ENCODE peak calls at places on chromosomes 4 and X, in four cellular contexts. I is WTC11, P is HepG2, Y is K562. S is an unnamed sample.

GRCh38 chr4:78954048-78954666 is 14.9 kb upstream of the PAQR3 start:
- DNase-seq in I (peak; percentile 37), P (peak; percentile 9), Y (peak; percentile 36), S (peak; percentile 12)

GRCh38 chr4:84279678-84280077 is 219.4 kb downstream of the NKX6-1 start:
- DNase-seq in I (no peak), P (no peak), Y (no peak), S (peak; percentile 12)

GRCh38 chrX:8724176-8724757 is 7.7 kb downstream of the ANOS1 start:
- DNase-seq in I (peak; percentile 51), P (no peak), Y (peak; percentile 19), S (peak; percentile 40)

GRCh38 chr4:169604131-169604900 is 8.1 kb downstream of the NEK1 start:
- DNase-seq in I (no peak), P (no peak), Y (peak; percentile 76), S (peak; percentile 5)

GRCh38 chr4:184529283-184529682 is 54.9 kb upstream of the IRF2 start:
- DNase-seq in I (no peak), P (no peak), Y (no peak), S (no peak)

GRCh38 chrX:138710866-138711331 is 618 bp downstream of the FGF13 start:
- DNase-seq in I (peak; percentile 29), P (no peak), Y (no peak), S (no peak)

GRCh38 chr4:173360587-173361221 is 10.1 kb upstream of the SAP30 start:
- DNase-seq in I (no peak), P (no peak), Y (peak; percentile 11), S (peak; percentile 8)

GRCh38 chr4:108107729-108108382 is 60.9 kb downstream of the LEF1 start:
- DNase-seq in I (no peak), P (no peak), Y (peak; percentile 52), S (no peak)

GRCh38 chr4:96473246-96473645 is 633.4 kb downstream of the PDHA2 start:
- DNase-seq in I (no peak), P (no peak), Y (no peak), S (no peak)

GRCh38 chrX:102651242-102651967 is at the start of gene GPRASP1:
- DNase-seq in I (peak; percentile 59), P (no peak), Y (no peak), S (no peak)

GRCh38 chr4:70589785-70590184 is 2.3 kb upstream of the AMBN start:
- DNase-seq in I (no peak), P (no peak), Y (no peak), S (no peak)

GRCh38 chr4:104444685-104445084 is 50.0 kb downstream of the CXXC4 start:
- DNase-seq in I (no peak), P (no peak), Y (no peak), S (no peak)

GRCh38 chrX:49019599-49020249 is 17.7 kb upstream of the GRIPAP1 start:
- DNase-seq in I (no peak), P (peak; percentile 59), Y (no peak), S (no peak)

GRCh38 chr4:94819779-94820178 is 62.0 kb downstream of the BMPR1B start:
- DNase-seq in I (no peak), P (no peak), Y (no peak), S (no peak)

GRCh38 chr4:44869985-44870384 is 143.6 kb upstream of the GNPDA2 start:
- DNase-seq in I (no peak), P (no peak), Y (no peak), S (no peak)

GRCh38 chr4:21041708-21042107 is 341.4 kb downstream of the PACRGL start:
- DNase-seq in I (no peak), P (no peak), Y (no peak), S (no peak)

GRCh38 chr4:47567511-47567910 is 82.4 kb downstream of the ATP10D start:
- DNase-seq in I (no peak), P (no peak), Y (no peak), S (no peak)

GRCh38 chr4:86961605-86962295 is 26.9 kb downstream of the AFF1 start:
- DNase-seq in I (no peak), P (no peak), Y (peak; percentile 86), S (peak; percentile 11)

GRCh38 chrX:23792861-23793553 is 10.0 kb downstream of the SAT1 start:
- DNase-seq in I (no peak), P (no peak), Y (no peak), S (no peak)

GRCh38 chr4:185872747-185873380 is 60.9 kb upstream of the SORBS2 start:
- DNase-seq in I (no peak), P (no peak), Y (no peak), S (no peak)

GRCh38 chr4:101419324-101420135 is 72.2 kb upstream of the PPP3CA start:
- DNase-seq in I (no peak), P (no peak), Y (no peak), S (no peak)

GRCh38 chr4:126081336-126081735 is 766.6 kb downstream of the FAT4 start:
- DNase-seq in I (no peak), P (no peak), Y (no peak), S (no peak)

GRCh38 chr4:168304744-168305459 is 13.7 kb downstream of the DDX60 start:
- DNase-seq in I (no peak), P (no peak), Y (no peak), S (peak; percentile 24)

GRCh38 chrX:43853225-43853828 is 28.9 kb downstream of the MAOB start:
- DNase-seq in I (no peak), P (no peak), Y (no peak), S (no peak)

GRCh38 chr4:120299631-120300030 is 233.0 kb upstream of the MAD2L1 start:
- DNase-seq in I (no peak), P (no peak), Y (no peak), S (no peak)

GRCh38 chrX:149570668-149571067 is 16.6 kb downstream of the MAGEA9B start:
- DNase-seq in I (no peak), P (no peak), Y (peak; percentile 2), S (no peak)

GRCh38 chr4:10082047-10082446 is 34.6 kb downstream of the WDR1 start:
- DNase-seq in I (no peak), P (no peak), Y (no peak), S (no peak)

GRCh38 chrX:121151293-121151692 is 103.9 kb downstream of the GLUD2 start:
- DNase-seq in I (no peak), P (no peak), Y (no peak), S (no peak)

GRCh38 chr4:83657336-83657735 is 121.4 kb downstream of the GPAT3 start:
- DNase-seq in I (no peak), P (no peak), Y (no peak), S (no peak)

GRCh38 chrX:108811891-108812290 is 75.5 kb upstream of the IRS4 start:
- DNase-seq in I (peak; percentile 20), P (peak; percentile 5), Y (peak; percentile 5), S (peak; percentile 0)

GRCh38 chr4:10704050-10704810 is 19.7 kb upstream of the CLNK start:
- DNase-seq in I (no peak), P (no peak), Y (no peak), S (no peak)

GRCh38 chrX:131830400-131831184 is 192.5 kb upstream of the STK26 start:
- DNase-seq in I (peak; percentile 73), P (peak; percentile 92), Y (peak; percentile 74), S (no peak)

GRCh38 chrX:26889574-26889973 is 573.6 kb downstream of the PPP4R3C start:
- DNase-seq in I (no peak), P (no peak), Y (no peak), S (no peak)

GRCh38 chr4:161133877-161134276 is 1029.9 kb downstream of the FSTL5 start:
- DNase-seq in I (no peak), P (no peak), Y (no peak), S (no peak)

GRCh38 chr4:157242871-157243270 is 22.3 kb downstream of the GRIA2 start:
- DNase-seq in I (no peak), P (no peak), Y (no peak), S (no peak)

GRCh38 chrX:9859711-9860555 is 73.7 kb downstream of the SHROOM2 start:
- DNase-seq in I (no peak), P (no peak), Y (no peak), S (no peak)

GRCh38 chr4:14920759-14921313 is 81.4 kb upstream of the CPEB2 start:
- DNase-seq in I (no peak), P (no peak), Y (no peak), S (no peak)

GRCh38 chrX:44542567-44543325 is at the start of gene FUNDC1:
- DNase-seq in I (peak; percentile 96), P (peak; percentile 90), Y (peak; percentile 92), S (peak; percentile 97)

GRCh38 chr4:41375561-41375960 is 118.8 kb downstream of the UCHL1 start:
- DNase-seq in I (no peak), P (no peak), Y (no peak), S (no peak)
- TF ChIP-seq NR3C1 in I (no peak), P (no peak), Y (no peak), S (no peak)

GRCh38 chr4:72500214-72500613 is 68.8 kb downstream of the ADAMTS3 start:
- DNase-seq in I (no peak), P (no peak), Y (no peak), S (no peak)

GRCh38 chr4:72494156-72494555 is 74.9 kb downstream of the ADAMTS3 start:
- DNase-seq in I (no peak), P (no peak), Y (no peak), S (no peak)

DNA sequence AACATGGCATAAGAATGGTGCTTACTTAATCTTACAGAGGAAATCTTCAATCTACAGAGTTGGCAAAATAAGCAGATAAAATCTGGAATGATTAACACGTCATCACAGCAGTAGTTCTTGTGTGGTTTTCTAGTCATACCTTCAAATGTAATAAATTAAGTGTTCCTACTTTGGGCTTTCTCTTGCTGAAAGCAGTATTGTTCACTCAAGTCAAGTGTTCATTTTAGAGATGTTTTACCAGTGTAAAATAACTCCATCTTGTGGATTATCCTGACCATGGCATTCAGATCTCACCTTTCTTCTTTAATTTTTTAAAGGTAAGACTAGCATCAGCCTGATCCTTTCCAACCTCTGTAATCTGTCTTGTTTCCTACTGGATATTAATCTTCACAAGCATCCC is 72.9 kb downstream of the ADAMTS3 start:
- DNase-seq in I (no peak), P (no peak), Y (no peak), S (no peak)
- TF ChIP-seq NR3C1 in I (no peak), P (no peak), Y (no peak), S (no peak)

DNA sequence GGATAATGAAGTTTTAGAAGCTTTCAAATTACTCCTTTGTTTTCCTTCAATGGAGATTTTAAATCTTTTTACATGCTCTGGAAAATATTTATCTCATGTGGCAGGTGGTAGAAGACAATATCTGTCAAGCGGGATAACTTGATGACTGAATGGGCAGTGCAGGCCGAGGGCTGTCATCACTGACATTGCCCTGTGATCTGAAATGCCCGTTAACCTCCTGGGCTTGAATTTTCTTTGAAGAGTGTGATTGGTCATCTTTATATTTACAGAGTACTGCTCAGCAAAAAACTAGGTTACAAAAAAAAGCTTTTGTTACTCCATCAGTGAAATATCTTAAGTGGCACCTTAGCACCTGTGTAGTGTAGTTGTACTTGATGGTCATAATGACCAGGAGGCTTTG is 147.5 kb downstream of the GATB start:
- DNase-seq in I (no peak), P (no peak), Y (no peak), S (no peak)
- TF ChIP-seq NR3C1 in I (no peak), P (no peak), Y (no peak), S (no peak)

DNA sequence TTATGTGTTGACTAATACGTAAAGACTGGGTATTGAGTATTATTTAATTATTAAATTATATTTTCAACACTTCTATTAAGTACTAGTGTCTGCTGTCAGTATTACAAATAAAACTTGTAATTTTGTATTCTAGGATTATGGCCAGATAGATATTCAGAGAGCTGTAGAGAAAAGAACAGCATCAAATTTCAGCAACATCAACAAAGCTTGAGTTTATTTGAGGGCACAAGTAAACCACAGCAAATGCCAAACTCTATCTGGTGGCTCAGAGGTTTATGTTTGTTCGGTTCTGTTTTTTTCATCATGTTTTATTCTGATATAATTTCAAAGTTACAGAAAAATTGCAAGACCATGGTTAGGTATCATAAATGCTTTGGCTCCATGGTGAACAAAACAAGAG is 1530.5 kb downstream of the PCDH18 start:
- DNase-seq in I (no peak), P (no peak), Y (no peak), S (no peak)
- TF ChIP-seq NR3C1 in I (no peak), P (no peak), Y (no peak), S (no peak)

S was measured in A549.